ENCODE peak calls at places on chromosomes 5 and 9, in nine cellular contexts. M is HFFc6, H is NCI-H1092, P is HS-5, O is BJ, D is fibroblast of the conjunctiva, Z is H7, K is WTC11, C is non-pigmented ciliary epithelial cell. U is an unnamed sample.

GRCh38 chr9:114972510-114972909 is 42.1 kb upstream of the TNFSF8 start:
- DNase-seq in M (no peak), H (no peak), P (no peak), O (no peak), D (no peak), Z (no peak), K (no peak), C (no peak), U (no peak)

GRCh38 chr5:159161361-159162214 is 47.8 kb downstream of the RNF145 start:
- DNase-seq in M (peak), H (no peak), P (no peak), O (no peak), D (no peak), Z (no peak), K (no peak), C (no peak), U (no peak)

GRCh38 chr9:95137587-95138145 is 179.8 kb downstream of the FANCC start:
- DNase-seq in M (no peak), H (peak), P (no peak), O (no peak), D (no peak), Z (no peak), K (no peak), C (no peak), U (no peak)

GRCh38 chr9:104820336-104820735 is 56.4 kb downstream of the NIPSNAP3B start:
- DNase-seq in M (no peak), H (no peak), P (no peak), O (no peak), D (no peak), Z (no peak), K (no peak), C (no peak), U (no peak)

GRCh38 chr9:38039090-38039906 is 29.7 kb downstream of the SHB start:
- DNase-seq in M (peak), H (no peak), P (no peak), O (no peak), D (no peak), Z (peak), K (no peak), C (no peak), U (no peak)

GRCh38 chr9:7536310-7536939 is 263.2 kb downstream of the DMAC1 start:
- DNase-seq in M (no peak), H (peak), P (peak), O (no peak), D (peak), Z (peak), K (peak), C (no peak), U (peak)

GRCh38 chr5:62328772-62329491 is 22.9 kb downstream of the KIF2A start:
- DNase-seq in M (no peak), H (no peak), P (no peak), O (no peak), D (no peak), Z (no peak), K (no peak), C (no peak), U (no peak)

GRCh38 chr5:40801771-40802562 is 3.8 kb upstream of the PRKAA1 start:
- DNase-seq in M (no peak), H (no peak), P (no peak), O (no peak), D (no peak), Z (no peak), K (no peak), C (no peak), U (no peak)

GRCh38 chr9:107737987-107738743 is 248.6 kb upstream of the KLF4 start:
- DNase-seq in M (peak), H (peak), P (no peak), O (no peak), D (no peak), Z (no peak), K (no peak), C (no peak), U (no peak)

GRCh38 chr5:170353946-170354345 is 35.2 kb downstream of the KCNMB1 start:
- DNase-seq in M (no peak), H (no peak), P (no peak), O (no peak), D (no peak), Z (no peak), K (no peak), C (no peak), U (no peak)

GRCh38 chr9:90340421-90340820 is 302.2 kb downstream of the DIRAS2 start:
- DNase-seq in M (no peak), H (no peak), P (peak), O (peak), D (peak), Z (no peak), K (no peak), C (no peak), U (no peak)

GRCh38 chr5:67404261-67405100 is 207.9 kb upstream of the CD180 start:
- DNase-seq in M (peak), H (no peak), P (peak), O (no peak), D (peak), Z (no peak), K (no peak), C (peak), U (no peak)

GRCh38 chr5:171422902-171423663 is 3.6 kb downstream of the FGF18 start:
- DNase-seq in M (no peak), H (no peak), P (no peak), O (no peak), D (no peak), Z (peak), K (peak), C (no peak), U (no peak)

GRCh38 chr5:77846422-77847128 is 70.4 kb upstream of the TBCA start:
- DNase-seq in M (no peak), H (no peak), P (no peak), O (no peak), D (no peak), Z (peak), K (no peak), C (no peak), U (no peak)

GRCh38 chr9:72863456-72864094 is 89.3 kb downstream of the ALDH1A1 start:
- DNase-seq in M (no peak), H (no peak), P (no peak), O (no peak), D (no peak), Z (no peak), K (no peak), C (no peak), U (no peak)

GRCh38 chr5:144237851-144238250 is 67.2 kb downstream of the KCTD16 start:
- DNase-seq in M (peak), H (no peak), P (no peak), O (no peak), D (peak), Z (no peak), K (no peak), C (no peak), U (no peak)

GRCh38 chr5:139091439-139092156 is 106.6 kb downstream of the SIL1 start:
- DNase-seq in M (no peak), H (peak), P (no peak), O (no peak), D (peak), Z (no peak), K (no peak), C (no peak), U (no peak)

GRCh38 chr5:55234171-55234700 is 828 bp upstream of the CCNO start:
- DNase-seq in M (peak), H (peak), P (no peak), O (no peak), D (no peak), Z (peak), K (peak), C (no peak), U (peak)

GRCh38 chr9:35562895-35563746 is 41.9 kb upstream of the TESK1 start:
- DNase-seq in M (no peak), H (no peak), P (no peak), O (no peak), D (no peak), Z (no peak), K (no peak), C (no peak), U (no peak)

GRCh38 chr5:54882101-54882500 is 103.3 kb downstream of the ESM1 start:
- DNase-seq in M (no peak), H (no peak), P (no peak), O (no peak), D (no peak), Z (no peak), K (no peak), C (no peak), U (no peak)

GRCh38 chr5:141771562-141771961 is 89.5 kb upstream of the ARAP3 start:
- DNase-seq in M (no peak), H (no peak), P (no peak), O (no peak), D (no peak), Z (peak), K (no peak), C (no peak), U (no peak)

GRCh38 chr9:103399535-103399934 is 404.4 kb downstream of the CYLC2 start:
- DNase-seq in M (no peak), H (no peak), P (no peak), O (no peak), D (no peak), Z (no peak), K (no peak), C (no peak), U (no peak)

GRCh38 chr5:8906303-8906967 is 639.4 kb downstream of the SEMA5A start:
- DNase-seq in M (peak), H (no peak), P (peak), O (no peak), D (no peak), Z (no peak), K (no peak), C (no peak), U (no peak)

GRCh38 chr5:139747583-139748504 is 47.8 kb upstream of the PSD2 start:
- DNase-seq in M (no peak), H (no peak), P (no peak), O (no peak), D (no peak), Z (peak), K (peak), C (no peak), U (peak)

U was measured in activated naive CD4-positive, alpha-beta T cell treated with anti-CD3 and anti-CD28 coated beads, Interleukin-2, amount 10 ng/mL, durations not matched to agents 7 days and 5 days.